ENCODE peak calls at places on chromosome 13, in seven cellular contexts. E, F, P, O, N, Z and J are unnamed samples.

GRCh38 chr13:40503966-40504591 is 162.4 kb downstream of the FOXO1 start:
- DNase-seq in E (no peak), F (peak), P (no peak), O (peak), N (peak), Z (peak), J (no peak)

GRCh38 chr13:33872005-33872351 is 54.0 kb downstream of the RFC3 start:
- DNase-seq in E (no peak), F (no peak), P (no peak), O (peak), N (no peak), Z (no peak), J (no peak)

GRCh38 chr13:52405767-52406494 is at the start of gene THSD1:
- DNase-seq in E (peak), F (peak), P (peak), O (peak), N (peak), Z (peak), J (peak)

GRCh38 chr13:44669534-44669933 is 93.4 kb upstream of the TSC22D1 start:
- DNase-seq in E (no peak), F (no peak), P (no peak), O (no peak), N (no peak), Z (no peak), J (no peak)

GRCh38 chr13:24693862-24694471 is 13.8 kb downstream of the ATP12A start:
- DNase-seq in E (no peak), F (peak), P (no peak), O (peak), N (peak), Z (peak), J (no peak)

GRCh38 chr13:48975926-48976676 is 389 bp downstream of the FNDC3A start:
- DNase-seq in E (peak), F (peak), P (peak), O (peak), N (peak), Z (peak), J (peak)

GRCh38 chr13:30869491-30869890 is 36.6 kb upstream of the MEDAG start:
- DNase-seq in E (no peak), F (peak), P (peak), O (no peak), N (no peak), Z (peak), J (no peak)

GRCh38 chr13:70938462-70938861 is 830.2 kb upstream of the KLHL1 start:
- DNase-seq in E (no peak), F (no peak), P (no peak), O (no peak), N (no peak), Z (no peak), J (no peak)

GRCh38 chr13:99198630-99199029 is 2.0 kb upstream of the UBAC2 start:
- DNase-seq in E (no peak), F (no peak), P (no peak), O (no peak), N (no peak), Z (no peak), J (no peak)

GRCh38 chr13:29159871-29160270 is 339.7 kb downstream of the MTUS2 start:
- DNase-seq in E (no peak), F (no peak), P (no peak), O (no peak), N (no peak), Z (no peak), J (no peak)

GRCh38 chr13:40664100-40665060 is 2.1 kb downstream of the FOXO1 start:
- DNase-seq in E (peak), F (peak), P (peak), O (peak), N (peak), Z (no peak), J (peak)

GRCh38 chr13:93776936-93777335 is 550.3 kb downstream of the GPC6 start:
- DNase-seq in E (no peak), F (peak), P (no peak), O (no peak), N (no peak), Z (peak), J (no peak)

GRCh38 chr13:33446821-33447481 is 161.4 kb upstream of the STARD13 start:
- DNase-seq in E (no peak), F (no peak), P (no peak), O (no peak), N (no peak), Z (no peak), J (no peak)

GRCh38 chr13:21730186-21730880 is 59.5 kb downstream of the FGF9 start:
- DNase-seq in E (no peak), F (no peak), P (no peak), O (no peak), N (no peak), Z (no peak), J (no peak)

GRCh38 chr13:28574617-28575142 is 79.8 kb upstream of the FLT1 start:
- DNase-seq in E (peak), F (peak), P (no peak), O (no peak), N (peak), Z (peak), J (no peak)

GRCh38 chr13:33050161-33050560 is 33.9 kb downstream of the KL start:
- DNase-seq in E (no peak), F (no peak), P (no peak), O (no peak), N (no peak), Z (no peak), J (no peak)

GRCh38 chr13:94630858-94631257 is 29.2 kb downstream of the GPR180 start:
- DNase-seq in E (no peak), F (no peak), P (no peak), O (no peak), N (no peak), Z (no peak), J (no peak)

GRCh38 chr13:98147521-98147920 is 4.6 kb downstream of the FARP1 start:
- DNase-seq in E (no peak), F (peak), P (no peak), O (no peak), N (no peak), Z (no peak), J (no peak)
- TF ChIP-seq CTCF in E (no peak), F (peak), P (no peak), O (no peak), N (no peak), Z (no peak), J (no peak)

DNA sequence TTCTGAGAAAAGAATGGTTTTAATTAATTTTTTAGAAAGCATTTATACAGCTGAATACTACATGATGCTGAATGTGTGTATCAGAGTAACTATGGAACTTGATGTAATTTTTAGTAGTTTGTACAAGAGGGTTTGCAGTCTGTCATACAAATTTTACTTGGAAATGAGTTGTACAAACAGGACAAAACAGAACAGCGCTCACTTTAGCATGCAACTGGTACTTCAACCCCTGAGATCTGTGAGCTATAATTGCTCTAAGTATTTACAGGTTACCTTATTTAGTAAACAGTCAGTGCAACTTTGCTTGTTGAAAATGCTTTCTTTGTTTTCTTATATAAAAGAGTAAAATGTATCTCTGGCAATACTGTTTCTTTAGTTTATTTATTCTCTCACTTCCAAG is 719 bp downstream of the TNFRSF19 start:
- DNase-seq in E (no peak), F (peak), P (no peak), O (no peak), N (no peak), Z (peak), J (no peak)
- H3K4me3 ChIP-seq in E (no peak), F (peak), P (no peak), O (no peak), N (no peak), Z (peak), J (peak)

DNA sequence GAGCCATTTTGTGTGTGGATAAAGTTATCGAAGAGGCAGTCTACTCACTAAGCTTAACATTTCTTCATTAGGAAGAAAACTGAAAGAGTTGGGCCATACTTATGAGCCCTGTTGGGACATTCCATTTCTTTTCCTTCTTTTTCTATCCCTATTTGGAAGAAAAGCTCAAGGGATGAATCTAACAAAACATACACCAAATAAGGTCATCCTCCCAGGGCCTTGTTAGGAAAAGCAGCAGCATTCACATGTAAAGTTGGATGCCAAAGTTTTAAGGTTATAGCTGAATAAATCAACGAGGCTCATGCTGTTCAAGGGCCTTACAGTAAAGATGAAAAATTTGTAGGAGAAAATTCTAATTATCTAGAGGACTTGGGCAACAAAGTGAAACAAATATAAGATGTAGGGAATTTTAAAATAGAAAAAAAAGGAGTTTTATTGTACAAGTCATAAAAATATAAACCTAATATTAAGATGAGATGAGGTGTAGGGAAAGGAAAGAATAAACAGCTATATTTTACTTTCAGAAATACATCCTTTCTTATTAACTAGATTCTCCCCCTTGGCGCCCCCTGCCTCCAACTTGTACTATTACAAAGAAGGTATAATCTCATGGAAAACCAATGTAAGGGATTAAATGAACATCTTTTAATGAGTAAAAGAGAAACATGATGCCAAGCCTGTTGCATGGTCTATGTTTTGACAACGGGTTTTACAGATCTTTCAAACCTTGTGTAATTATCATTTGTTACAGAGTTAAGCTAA is 160.4 kb downstream of the PCDH20 start:
- DNase-seq in E (no peak), F (no peak), P (no peak), O (no peak), N (peak), Z (no peak), J (no peak)
- TF ChIP-seq CTCF in E (no peak), F (no peak), P (no peak), O (peak), N (no peak), Z (peak), J (no peak)

DNA sequence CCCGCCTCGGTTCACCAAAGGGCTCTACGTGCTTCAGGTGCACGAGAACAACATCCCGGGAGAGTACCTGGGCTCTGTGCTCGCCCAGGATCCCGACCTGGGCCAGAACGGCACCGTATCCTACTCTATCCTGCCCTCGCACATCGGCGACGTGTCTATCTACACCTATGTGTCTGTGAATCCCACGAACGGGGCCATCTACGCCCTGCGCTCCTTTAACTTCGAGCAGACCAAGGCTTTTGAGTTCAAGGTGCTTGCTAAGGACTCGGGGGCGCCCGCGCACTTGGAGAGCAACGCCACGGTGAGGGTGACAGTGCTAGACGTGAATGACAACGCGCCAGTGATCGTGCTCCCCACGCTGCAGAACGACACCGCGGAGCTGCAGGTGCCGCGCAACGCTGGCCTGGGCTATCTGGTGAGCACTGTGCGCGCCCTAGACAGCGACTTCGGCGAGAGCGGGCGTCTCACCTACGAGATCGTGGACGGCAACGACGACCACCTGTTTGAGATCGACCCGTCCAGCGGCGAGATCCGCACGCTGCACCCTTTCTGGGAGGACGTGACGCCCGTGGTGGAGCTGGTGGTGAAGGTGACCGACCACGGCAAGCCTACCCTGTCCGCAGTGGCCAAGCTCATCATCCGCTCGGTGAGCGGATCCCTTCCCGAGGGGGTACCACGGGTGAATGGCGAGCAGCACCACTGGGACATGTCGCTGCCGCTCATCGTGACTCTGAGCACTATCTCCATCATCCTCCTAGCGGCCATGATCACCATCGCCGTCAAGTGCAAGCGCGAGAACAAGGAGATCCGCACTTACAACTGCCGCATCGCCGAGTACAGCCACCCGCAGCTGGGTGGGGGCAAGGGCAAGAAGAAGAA is 2.6 kb downstream of the PCDH17 start:
- DNase-seq in E (no peak), F (no peak), P (no peak), O (no peak), N (no peak), Z (no peak), J (no peak)
- H3K4me3 ChIP-seq in E (peak), F (no peak), P (peak), O (peak), N (no peak), Z (no peak), J (peak)

GRCh38 chr13:72221276-72221962 is 354.4 kb upstream of the DACH1 start:
- DNase-seq in E (no peak), F (peak), P (peak), O (peak), N (peak), Z (no peak), J (no peak)
- TF ChIP-seq CTCF in E (no peak), F (peak), P (no peak), O (peak), N (peak), Z (no peak), J (peak)

DNA sequence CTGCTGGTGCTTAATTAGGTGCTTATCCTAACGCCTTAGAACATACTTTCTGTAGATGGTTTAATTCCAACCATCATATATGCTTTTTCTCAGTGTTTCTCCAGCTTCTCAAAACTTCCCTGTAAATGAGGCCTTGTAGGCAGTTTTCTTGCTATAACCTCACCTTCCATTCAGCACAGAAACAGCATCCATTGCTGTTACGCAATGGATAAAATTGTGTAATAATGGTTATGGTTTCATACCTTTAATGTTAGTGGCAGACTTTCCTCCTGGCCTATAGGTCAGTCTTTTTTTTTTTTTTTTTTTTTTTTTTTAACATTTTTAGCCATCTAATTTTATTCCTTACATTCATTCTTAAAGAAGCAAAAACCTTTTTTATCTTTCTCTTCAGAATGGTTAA is 724.0 kb downstream of the GPC5 start:
- DNase-seq in E (no peak), F (peak), P (no peak), O (no peak), N (no peak), Z (no peak), J (no peak)
- H3K4me3 ChIP-seq in E (no peak), F (no peak), P (no peak), O (no peak), N (no peak), Z (no peak), J (no peak)

GRCh38 chr13:46905249-46905648 is 8.4 kb upstream of the HTR2A start:
- DNase-seq in E (no peak), F (peak), P (no peak), O (no peak), N (peak), Z (peak), J (no peak)
- TF ChIP-seq CTCF in E (no peak), F (peak), P (no peak), O (no peak), N (no peak), Z (peak), J (no peak)